ENCODE peak calls at places on chromosomes 5 and 9, in five cellular contexts. One of them, this sample, is unnamed.

GRCh38 chr5:94422819-94423218 is 195.6 kb downstream of the KIAA0825 start:
- DNase-seq in Peyer's patch: no peak
- DNase-seq in SJCRH30: peak; percentile 23
- DNase-seq in uterus: no peak
- DNase-seq in GM23248: peak; percentile 30
- DNase-seq in this sample: peak; percentile 90

GRCh38 chr5:6396043-6396442 is 17.7 kb upstream of the MED10 start:
- DNase-seq in Peyer's patch: no peak
- DNase-seq in SJCRH30: no peak
- DNase-seq in uterus: no peak
- DNase-seq in GM23248: no peak
- DNase-seq in this sample: no peak

GRCh38 chr5:1672396-1672795 is 127.2 kb downstream of the MRPL36 start:
- DNase-seq in Peyer's patch: no peak
- DNase-seq in SJCRH30: no peak
- DNase-seq in uterus: no peak
- DNase-seq in GM23248: no peak
- DNase-seq in this sample: no peak

GRCh38 chr9:134316444-134317160 is 9.7 kb upstream of the RXRA start:
- DNase-seq in Peyer's patch: no peak
- DNase-seq in SJCRH30: no peak
- DNase-seq in uterus: peak; percentile 56
- DNase-seq in GM23248: peak; percentile 67
- DNase-seq in this sample: no peak

GRCh38 chr5:143148461-143149170 is 254.9 kb downstream of the NR3C1 start:
- DNase-seq in Peyer's patch: no peak
- DNase-seq in SJCRH30: no peak
- DNase-seq in uterus: no peak
- DNase-seq in GM23248: peak; percentile 84
- DNase-seq in this sample: peak; percentile 84

GRCh38 chr5:147510885-147511284 is 1.0 kb upstream of the DPYSL3 start:
- DNase-seq in Peyer's patch: no peak
- DNase-seq in SJCRH30: no peak
- DNase-seq in uterus: no peak
- DNase-seq in GM23248: no peak
- DNase-seq in this sample: peak; percentile 40

GRCh38 chr5:37667846-37668245 is 172.0 kb downstream of the GDNF start:
- DNase-seq in Peyer's patch: no peak
- DNase-seq in SJCRH30: no peak
- DNase-seq in uterus: no peak
- DNase-seq in GM23248: no peak
- DNase-seq in this sample: no peak

GRCh38 chr5:61823796-61824195 is 482.2 kb upstream of the KIF2A start:
- DNase-seq in Peyer's patch: no peak
- DNase-seq in SJCRH30: peak; percentile 90
- DNase-seq in uterus: no peak
- DNase-seq in GM23248: no peak
- DNase-seq in this sample: no peak

GRCh38 chr9:111178361-111179043 is 140.2 kb upstream of the LPAR1 start:
- DNase-seq in Peyer's patch: no peak
- DNase-seq in SJCRH30: peak; percentile 20
- DNase-seq in uterus: no peak
- DNase-seq in GM23248: peak; percentile 81
- DNase-seq in this sample: no peak

GRCh38 chr9:131272212-131272611 is 4.1 kb downstream of the FAM78A start:
- DNase-seq in Peyer's patch: no peak
- DNase-seq in SJCRH30: no peak
- DNase-seq in uterus: no peak
- DNase-seq in GM23248: no peak
- DNase-seq in this sample: no peak

GRCh38 chr9:131274674-131275331 is 1.5 kb downstream of the FAM78A start:
- DNase-seq in Peyer's patch: peak; percentile 82
- DNase-seq in SJCRH30: no peak
- DNase-seq in uterus: no peak
- DNase-seq in GM23248: no peak
- DNase-seq in this sample: no peak

GRCh38 chr9:131271506-131271931 is 4.8 kb downstream of the FAM78A start:
- DNase-seq in Peyer's patch: no peak
- DNase-seq in SJCRH30: no peak
- DNase-seq in uterus: no peak
- DNase-seq in GM23248: no peak
- DNase-seq in this sample: no peak

GRCh38 chr9:131273791-131274673 is 2.3 kb downstream of the FAM78A start:
- DNase-seq in Peyer's patch: no peak
- DNase-seq in SJCRH30: no peak
- DNase-seq in uterus: no peak
- DNase-seq in GM23248: no peak
- DNase-seq in this sample: no peak

DNA sequence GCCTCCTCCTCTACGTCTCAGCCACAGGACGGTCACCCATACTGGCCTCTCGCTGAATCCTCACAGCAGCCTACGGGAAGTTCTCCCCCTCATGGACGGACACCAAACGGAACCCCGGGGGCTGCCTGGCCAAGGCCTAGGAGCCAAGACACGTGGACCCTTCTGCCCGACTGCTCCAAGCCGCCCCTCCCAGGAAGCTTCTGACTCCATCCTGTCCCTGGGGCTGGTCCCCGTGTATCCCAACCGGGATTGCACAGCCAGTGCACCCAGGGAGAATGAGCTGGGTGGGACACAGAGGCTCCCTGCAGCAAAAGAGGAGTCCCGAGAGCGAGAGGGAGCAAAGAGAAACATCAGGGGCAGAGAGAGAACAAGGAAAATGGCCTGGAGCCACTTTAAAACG is 3.2 kb downstream of the FAM78A start:
- DNase-seq in Peyer's patch: no peak
- DNase-seq in SJCRH30: no peak
- DNase-seq in uterus: no peak
- DNase-seq in GM23248: no peak
- DNase-seq in this sample: no peak
- H3K4me3 ChIP-seq in Peyer's patch: peak overlapping the region; percentile 79
- H3K4me3 ChIP-seq in SJCRH30: no peak overlapping the region
- H3K4me3 ChIP-seq in uterus: no peak overlapping the region
- H3K4me3 ChIP-seq in GM23248: no peak overlapping the region
- H3K4me3 ChIP-seq in this sample: no peak overlapping the region

GRCh38 chr5:55223988-55224240 is 3.2 kb downstream of the MCIDAS start:
- DNase-seq in Peyer's patch: no peak
- DNase-seq in SJCRH30: no peak
- DNase-seq in uterus: no peak
- DNase-seq in GM23248: no peak
- DNase-seq in this sample: no peak

GRCh38 chr5:55222061-55222818 is 4.9 kb downstream of the MCIDAS start:
- DNase-seq in Peyer's patch: no peak
- DNase-seq in SJCRH30: no peak
- DNase-seq in uterus: no peak
- DNase-seq in GM23248: no peak
- DNase-seq in this sample: no peak

GRCh38 chr5:55223219-55223987 is 3.7 kb downstream of the MCIDAS start:
- DNase-seq in Peyer's patch: no peak
- DNase-seq in SJCRH30: no peak
- DNase-seq in uterus: no peak
- DNase-seq in GM23248: no peak
- DNase-seq in this sample: no peak

GRCh38 chr5:55220433-55221185 is 6.5 kb downstream of the MCIDAS start:
- DNase-seq in Peyer's patch: peak; percentile 52
- DNase-seq in SJCRH30: peak; percentile 42
- DNase-seq in uterus: no peak
- DNase-seq in GM23248: peak; percentile 58
- DNase-seq in this sample: peak; percentile 23

DNA sequence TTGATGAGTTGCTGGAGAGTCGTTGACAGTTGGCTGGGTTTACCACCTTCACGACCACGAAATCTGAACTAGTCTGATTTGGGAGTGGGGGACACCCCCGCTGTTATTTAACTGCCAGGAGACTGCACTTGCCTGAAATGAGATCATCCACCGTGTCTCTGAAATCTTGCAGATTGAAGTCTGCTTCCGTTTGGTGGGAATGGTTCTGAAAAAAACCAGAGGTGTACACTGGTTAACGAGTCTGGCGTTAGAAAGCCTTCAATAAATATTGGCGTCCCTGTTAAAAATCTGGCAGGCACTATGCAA is 4.3 kb downstream of the MCIDAS start:
- DNase-seq in Peyer's patch: no peak
- DNase-seq in SJCRH30: no peak
- DNase-seq in uterus: no peak
- DNase-seq in GM23248: no peak
- DNase-seq in this sample: no peak
- H3K4me3 ChIP-seq in Peyer's patch: no peak overlapping the region
- H3K4me3 ChIP-seq in SJCRH30: no peak overlapping the region
- H3K4me3 ChIP-seq in uterus: no peak overlapping the region
- H3K4me3 ChIP-seq in GM23248: no peak overlapping the region
- H3K4me3 ChIP-seq in this sample: no peak overlapping the region

GRCh38 chr9:33185406-33185805 is 18.3 kb upstream of the B4GALT1 start:
- DNase-seq in Peyer's patch: no peak
- DNase-seq in SJCRH30: no peak
- DNase-seq in uterus: no peak
- DNase-seq in GM23248: no peak
- DNase-seq in this sample: no peak
- H3K4me3 ChIP-seq in Peyer's patch: no peak overlapping the region
- H3K4me3 ChIP-seq in SJCRH30: no peak overlapping the region
- H3K4me3 ChIP-seq in uterus: no peak overlapping the region
- H3K4me3 ChIP-seq in GM23248: no peak overlapping the region
- H3K4me3 ChIP-seq in this sample: no peak overlapping the region

DNA sequence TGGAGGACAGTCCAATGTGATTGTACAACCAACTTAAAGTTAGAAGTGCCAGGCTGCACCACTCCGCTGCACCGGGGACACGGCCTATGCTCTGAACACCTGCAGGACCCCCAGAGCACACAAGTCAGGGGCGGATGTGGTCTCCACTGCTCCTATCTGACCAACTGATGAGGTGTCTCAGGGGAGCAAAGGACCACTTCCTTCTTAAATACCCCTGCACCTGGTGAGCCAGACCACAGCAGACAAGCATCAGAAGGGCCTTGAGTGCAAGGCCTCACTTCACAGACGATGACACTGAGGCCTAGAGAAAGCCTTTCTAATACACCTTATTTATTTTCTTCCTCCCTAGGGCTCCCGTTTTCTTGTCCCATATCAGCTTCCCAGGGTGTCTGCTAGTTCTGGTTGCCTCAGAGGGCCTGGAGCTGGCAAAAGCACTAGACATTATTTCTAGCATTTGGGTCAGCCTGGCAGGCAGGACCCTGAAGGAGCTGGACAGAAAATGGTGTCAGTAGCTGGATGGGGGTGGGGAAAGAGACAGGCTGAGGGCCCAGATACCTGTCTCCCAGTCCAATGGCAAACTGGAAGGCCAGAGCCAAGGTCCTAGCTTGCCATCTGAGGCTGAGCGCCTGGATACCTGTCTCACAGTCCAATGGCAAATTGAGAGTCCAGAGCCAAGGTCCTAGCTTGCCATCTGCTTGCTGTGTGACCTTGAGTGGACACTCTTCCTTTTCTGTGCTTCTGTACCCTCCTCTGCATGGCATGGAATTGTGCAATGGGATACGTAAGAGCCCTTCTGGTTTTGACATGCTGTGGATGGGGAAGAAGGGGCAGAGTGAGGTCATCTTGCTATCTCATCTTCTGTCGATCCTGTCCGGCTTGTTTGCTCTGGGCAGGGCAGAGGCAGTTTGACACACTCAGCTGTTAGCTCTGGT is 9.0 kb downstream of the CCDC69 start:
- DNase-seq in Peyer's patch: peak; percentile 94
- DNase-seq in SJCRH30: no peak
- DNase-seq in uterus: no peak
- DNase-seq in GM23248: no peak
- DNase-seq in this sample: peak; percentile 82
- H3K4me3 ChIP-seq in Peyer's patch: peak overlapping the region; percentile 37
- H3K4me3 ChIP-seq in SJCRH30: no peak overlapping the region
- H3K4me3 ChIP-seq in uterus: no peak overlapping the region
- H3K4me3 ChIP-seq in GM23248: no peak overlapping the region
- H3K4me3 ChIP-seq in this sample: no peak overlapping the region

This sample was measured in epithelial cell of esophagus.